ENCODE peak calls at places on chromosomes 11 and 22, in four cellular contexts. Z, B, H and U are unnamed samples.

GRCh38 chr11:133897331-133897650 is 52.0 kb upstream of the SPATA19 start:
- DNase-seq in Z (no peak), B (no peak), H (no peak), U (no peak)

GRCh38 chr11:66081505-66081904 is 11.4 kb downstream of the PACS1 start:
- DNase-seq in Z (no peak), B (peak; percentile 26), H (no peak), U (no peak)

GRCh38 chr22:38218661-38219331 is 17.0 kb downstream of the MAFF start:
- DNase-seq in Z (peak; percentile 94), B (peak; percentile 70), H (peak; percentile 89), U (peak; percentile 84)

GRCh38 chr11:27347949-27348879 is 14.8 kb downstream of the CCDC34 start:
- DNase-seq in Z (no peak), B (no peak), H (no peak), U (no peak)

GRCh38 chr22:17792289-17792688 is 18.0 kb upstream of the BID start:
- DNase-seq in Z (no peak), B (no peak), H (no peak), U (no peak)

GRCh38 chr11:108680267-108680666 is 15.4 kb downstream of the DDX10 start:
- DNase-seq in Z (peak; percentile 30), B (no peak), H (no peak), U (no peak)

GRCh38 chr22:43884600-43885318 is 7.1 kb downstream of the PNPLA5 start:
- DNase-seq in Z (peak; percentile 57), B (peak; percentile 71), H (peak; percentile 49), U (no peak)

GRCh38 chr11:117315285-117316196 is 515 bp downstream of the BACE1 start:
- DNase-seq in Z (no peak), B (no peak), H (no peak), U (no peak)

GRCh38 chr11:62552931-62553838 is 6.6 kb upstream of the AHNAK start:
- DNase-seq in Z (peak; percentile 96), B (peak; percentile 79), H (peak; percentile 97), U (peak; percentile 97)

GRCh38 chr11:107780775-107781174 is 68.9 kb upstream of the SLN start:
- DNase-seq in Z (peak; percentile 14), B (no peak), H (no peak), U (no peak)

GRCh38 chr11:117663826-117664225 is 133.2 kb downstream of the DSCAML1 start:
- DNase-seq in Z (no peak), B (no peak), H (no peak), U (no peak)

GRCh38 chr11:126477526-126478275 is 122.2 kb downstream of the ST3GAL4 start:
- DNase-seq in Z (no peak), B (no peak), H (no peak), U (no peak)

GRCh38 chr22:20552450-20552894 is 45.1 kb downstream of the MED15 start:
- DNase-seq in Z (peak; percentile 68), B (peak; percentile 85), H (peak; percentile 92), U (no peak)

GRCh38 chr11:2206291-2206690 is 34.7 kb upstream of the TH start:
- DNase-seq in Z (no peak), B (no peak), H (no peak), U (no peak)

GRCh38 chr11:63939351-63939920 is 634 bp downstream of the NAA40 start:
- DNase-seq in Z (peak; percentile 39), B (no peak), H (no peak), U (no peak)

GRCh38 chr11:30710216-30710615 is 124.1 kb upstream of the MPPED2 start:
- DNase-seq in Z (no peak), B (no peak), H (no peak), U (no peak)

GRCh38 chr22:46079861-46080821 is 70.2 kb upstream of the PPARA start:
- DNase-seq in Z (peak; percentile 90), B (peak; percentile 74), H (peak; percentile 86), U (peak; percentile 87)

GRCh38 chr22:42298746-42299145 is 28.3 kb upstream of the TCF20 start:
- DNase-seq in Z (no peak), B (no peak), H (no peak), U (no peak)

GRCh38 chr11:31795706-31796522 is 15.2 kb downstream of the PAX6 start:
- DNase-seq in Z (no peak), B (no peak), H (no peak), U (no peak)

GRCh38 chr11:69217276-69218105 is 61.8 kb downstream of the SMIM38 start:
- DNase-seq in Z (no peak), B (no peak), H (no peak), U (no peak)

GRCh38 chr11:124837491-124837856 is 27.8 kb upstream of the ROBO3 start:
- DNase-seq in Z (peak; percentile 92), B (no peak), H (peak; percentile 91), U (peak; percentile 89)

GRCh38 chr22:41562461-41562860 is 1.7 kb downstream of the CSDC2 start:
- DNase-seq in Z (no peak), B (no peak), H (no peak), U (no peak)

DNA sequence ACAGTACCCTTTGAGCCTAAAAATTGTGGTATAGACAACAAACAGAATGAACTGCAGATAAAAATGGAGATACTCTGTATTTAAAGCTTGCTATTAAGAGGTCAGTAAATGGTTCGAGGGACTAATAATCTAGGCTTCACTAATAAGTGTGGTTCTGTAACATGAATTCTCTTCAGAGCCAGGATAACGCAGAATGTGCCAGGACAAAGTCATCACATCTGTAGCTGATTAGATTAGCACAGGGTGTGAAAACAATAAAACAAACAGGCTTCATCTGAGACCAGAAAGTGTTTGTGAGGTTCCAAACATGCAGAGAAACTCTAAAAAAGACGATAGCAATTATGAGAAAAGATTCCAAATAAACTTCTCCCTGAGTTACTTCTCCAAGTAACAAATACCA is 89.1 kb upstream of the LUZP2 start:
- DNase-seq in Z (no peak), B (no peak), H (no peak), U (no peak)
- TF ChIP-seq CTCF in Z (no peak), B (no peak), H (no peak), U (no peak)

GRCh38 chr22:39690901-39691620 is 120.5 kb downstream of the CACNA1I start:
- DNase-seq in Z (no peak), B (no peak), H (no peak), U (no peak)
- TF ChIP-seq CTCF in Z (no peak), B (no peak), H (no peak), U (no peak)

GRCh38 chr11:120985718-120986569 is 38.0 kb upstream of the TBCEL start:
- DNase-seq in Z (peak; percentile 25), B (peak; percentile 53), H (peak; percentile 18), U (peak; percentile 21)
- TF ChIP-seq CTCF in Z (peak; percentile 33), B (peak; percentile 16), H (no peak), U (peak; percentile 40)

GRCh38 chr11:19237381-19237780 is 3.4 kb downstream of the E2F8 start:
- DNase-seq in Z (no peak), B (no peak), H (no peak), U (no peak)
- TF ChIP-seq CTCF in Z (no peak), B (no peak), H (no peak), U (no peak)

GRCh38 chr22:22711532-22711913 is 67.1 kb downstream of the GGTLC2 start:
- DNase-seq in Z (no peak), B (no peak), H (no peak), U (no peak)

GRCh38 chr22:22712666-22713365 is 68.4 kb downstream of the GGTLC2 start:
- DNase-seq in Z (no peak), B (no peak), H (no peak), U (no peak)

GRCh38 chr22:22710719-22711531 is 66.5 kb downstream of the GGTLC2 start:
- DNase-seq in Z (peak; percentile 58), B (peak; percentile 65), H (peak; percentile 67), U (no peak)

GRCh38 chr22:22712092-22712658 is 67.8 kb downstream of the GGTLC2 start:
- DNase-seq in Z (no peak), B (no peak), H (no peak), U (no peak)

DNA sequence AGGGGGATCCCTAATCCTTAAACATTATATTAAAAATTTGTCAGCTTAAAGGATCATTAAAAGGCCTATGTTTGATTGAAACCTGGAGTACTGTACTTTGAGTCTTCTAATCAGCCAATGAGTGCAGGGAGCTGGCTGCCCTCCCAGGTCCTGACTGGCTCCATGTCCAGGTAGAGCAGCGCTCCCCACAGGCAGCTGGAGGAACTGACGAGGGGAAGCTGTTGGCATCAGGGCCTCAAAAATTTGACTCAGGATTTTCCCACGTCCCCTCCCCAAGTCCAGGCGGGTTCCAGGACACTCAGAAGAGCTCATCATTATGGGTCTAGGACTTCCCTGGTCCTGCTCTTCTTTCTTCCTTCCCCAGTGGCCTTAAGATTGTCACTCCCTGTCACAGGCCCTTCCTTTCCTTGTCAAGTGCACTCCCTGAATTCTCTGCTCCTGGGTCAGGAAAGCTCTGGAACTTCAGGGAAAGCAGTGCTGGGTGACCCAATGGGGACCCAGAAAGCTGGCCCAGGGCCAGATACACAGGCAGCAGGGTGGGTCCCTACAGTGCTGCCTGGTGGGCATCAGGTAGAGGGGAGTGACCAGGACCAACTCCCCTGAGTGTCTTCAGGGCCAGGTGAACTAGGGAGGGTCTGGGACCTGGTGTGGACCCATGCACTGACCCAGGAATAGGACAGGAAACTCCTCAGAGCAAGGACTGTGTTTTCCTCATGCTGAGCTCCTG is 65.5 kb downstream of the GGTLC2 start:
- DNase-seq in Z (no peak), B (no peak), H (peak; percentile 48), U (no peak)
- TF ChIP-seq CTCF in Z (peak; percentile 37), B (no peak), H (peak; percentile 43), U (peak; percentile 56)

GRCh38 chr11:119742263-119742861 is 13.4 kb upstream of the NECTIN1 start:
- DNase-seq in Z (peak; percentile 22), B (no peak), H (no peak), U (no peak)
- TF ChIP-seq CTCF in Z (no peak), B (no peak), H (no peak), U (no peak)

GRCh38 chr11:20966489-20966888 is 297.1 kb downstream of the NELL1 start:
- DNase-seq in Z (no peak), B (no peak), H (no peak), U (no peak)
- TF ChIP-seq CTCF in Z (no peak), B (no peak), H (no peak), U (no peak)

GRCh38 chr11:20670932-20671403 is 1.6 kb downstream of the NELL1 start:
- DNase-seq in Z (no peak), B (no peak), H (no peak), U (no peak)

GRCh38 chr11:20669833-20670684 is 673 bp downstream of the NELL1 start:
- DNase-seq in Z (no peak), B (no peak), H (no peak), U (no peak)

GRCh38 chr11:20671856-20672546 is 2.6 kb downstream of the NELL1 start:
- DNase-seq in Z (no peak), B (no peak), H (no peak), U (peak; percentile 2)

GRCh38 chr11:20668844-20669832 is at the start of gene NELL1:
- DNase-seq in Z (no peak), B (no peak), H (no peak), U (no peak)

DNA sequence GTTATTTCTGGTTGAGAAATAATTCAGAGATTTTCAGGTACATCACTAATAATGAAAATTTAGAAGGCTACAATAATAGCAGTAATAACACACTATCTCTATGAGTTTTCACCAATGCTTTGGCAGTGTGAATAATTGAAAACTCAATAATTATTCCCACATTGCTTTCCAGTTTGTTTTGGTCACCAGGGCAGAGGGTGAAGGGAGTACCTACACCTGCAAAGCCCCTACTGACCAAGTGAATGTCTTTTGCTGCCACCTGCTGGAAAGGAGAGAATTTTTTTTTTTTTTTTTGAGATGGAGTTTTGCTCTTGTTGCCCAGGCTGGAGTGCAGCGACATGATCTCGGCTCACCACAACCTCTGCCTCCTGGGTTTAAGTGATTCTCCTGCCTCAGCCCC is 3.2 kb downstream of the NELL1 start:
- DNase-seq in Z (peak; percentile 4), B (no peak), H (peak; percentile 3), U (no peak)
- TF ChIP-seq CTCF in Z (peak; percentile 36), B (peak; percentile 9), H (peak; percentile 40), U (peak; percentile 61)